ENCODE peak calls at places on chromosomes 5 and 9, in eight cellular contexts. F is omental fat pad; N is GDM1; A is stomach; D is AG20443; V is EH; L is Caki2; S is activated T-helper 1 cell treated with anti-CD3 and anti-CD28 coated beads, Interleukin-2, amount 50 U/mL, for 16 hours. R is an unnamed sample.

GRCh38 chr5:175617447-175617846 is 40.4 kb upstream of the HRH2 start:
- DNase-seq in L (no peak), A (no peak), S (no peak), N (no peak), F (no peak), V (no peak), D (no peak), R (no peak)

GRCh38 chr5:132489051-132489770 is 1.4 kb downstream of the IRF1 start:
- DNase-seq in A (peak), F (no peak), S (no peak), L (no peak), D (no peak), V (no peak), N (no peak), R (peak)

GRCh38 chr9:727767-728166 is 113.7 kb upstream of the DMRT1 start:
- DNase-seq in L (no peak), F (no peak), V (no peak), S (no peak), A (no peak), D (no peak), N (no peak), R (no peak)

GRCh38 chr9:36961568-36962360 is 72.3 kb downstream of the PAX5 start:
- DNase-seq in V (peak), D (no peak), F (no peak), A (no peak), L (no peak), S (no peak), N (no peak), R (no peak)

GRCh38 chr5:59786271-59786805 is 107.2 kb downstream of the PDE4D start:
- DNase-seq in N (no peak), D (peak), L (peak), S (no peak), V (peak), F (no peak), A (no peak), R (no peak)

GRCh38 chr5:132190161-132190817 is 37.4 kb downstream of the P4HA2 start:
- DNase-seq in L (peak), A (no peak), F (no peak), N (peak), S (no peak), D (peak), V (peak), R (no peak)

GRCh38 chr5:14035859-14036440 is 91.5 kb upstream of the DNAH5 start:
- DNase-seq in D (peak), V (peak), N (peak), S (no peak), F (no peak), A (no peak), L (peak), R (no peak)

GRCh38 chr9:104872959-104873850 is 54.8 kb downstream of the ABCA1 start:
- DNase-seq in V (peak), N (peak), D (peak), S (no peak), A (no peak), L (peak), F (no peak), R (peak)

GRCh38 chr5:104189031-104189430 is 626.4 kb upstream of the NUDT12 start:
- DNase-seq in A (no peak), S (no peak), L (no peak), V (peak), N (no peak), D (no peak), F (no peak), R (no peak)

GRCh38 chr5:173851595-173852248 is 36.4 kb upstream of the CPEB4 start:
- DNase-seq in A (no peak), N (no peak), L (no peak), V (no peak), D (no peak), F (no peak), S (no peak), R (no peak)

GRCh38 chr5:145867806-145868205 is 5.0 kb downstream of the GRXCR2 start:
- DNase-seq in L (no peak), F (no peak), V (no peak), N (no peak), S (no peak), A (no peak), D (no peak), R (no peak)

GRCh38 chr9:126125577-126125976 is 201.1 kb upstream of the MVB12B start:
- DNase-seq in A (no peak), L (no peak), F (no peak), S (no peak), D (peak), N (no peak), V (peak), R (no peak)

GRCh38 chr5:116626272-116626723 is 51.7 kb upstream of the SEMA6A start:
- DNase-seq in V (peak), F (peak), S (no peak), N (no peak), L (no peak), D (peak), A (peak), R (peak)

GRCh38 chr5:87741891-87742290 is 329.2 kb upstream of the CCNH start:
- DNase-seq in A (no peak), N (no peak), V (no peak), F (no peak), D (no peak), L (no peak), S (no peak), R (no peak)

GRCh38 chr9:19381656-19382055 is 1.6 kb upstream of the RPS6 start:
- DNase-seq in L (no peak), V (no peak), A (no peak), N (no peak), S (no peak), D (no peak), F (no peak), R (no peak)

GRCh38 chr9:79213417-79214125 is 358.2 kb upstream of the TLE4 start:
- DNase-seq in V (peak), L (no peak), S (no peak), D (peak), N (no peak), F (no peak), A (no peak), R (no peak)

GRCh38 chr9:17021379-17021970 is 113.4 kb upstream of the CNTLN start:
- DNase-seq in L (no peak), V (peak), N (no peak), F (no peak), D (no peak), A (no peak), S (no peak), R (no peak)

GRCh38 chr5:150101019-150101418 is 14.7 kb upstream of the CSF1R start:
- DNase-seq in F (no peak), V (no peak), D (no peak), N (no peak), A (no peak), L (no peak), S (no peak), R (no peak)

GRCh38 chr9:125748511-125749099 is 1.4 kb downstream of the PBX3 start:
- DNase-seq in F (no peak), V (peak), D (no peak), A (no peak), S (no peak), N (no peak), L (no peak), R (no peak)

GRCh38 chr5:65862384-65862783 is 64.0 kb upstream of the ERBIN start:
- DNase-seq in L (peak), V (peak), F (no peak), N (no peak), S (no peak), A (no peak), D (no peak), R (no peak)

GRCh38 chr5:53482717-53483638 is 2.5 kb downstream of the FST start:
- DNase-seq in N (no peak), A (peak), S (peak), L (no peak), F (no peak), V (peak), D (peak), R (peak)

GRCh38 chr5:177132504-177133118 is 962 bp upstream of the NSD1 start:
- DNase-seq in L (no peak), V (no peak), N (no peak), F (no peak), S (no peak), A (no peak), D (peak), R (no peak)

GRCh38 chr5:65104831-65105230 is 336.1 kb downstream of the CWC27 start:
- DNase-seq in D (no peak), V (no peak), N (no peak), L (no peak), A (no peak), F (no peak), S (no peak), R (no peak)

R was measured in left colon.